ENCODE peak calls at places on chromosomes 5 and 9, in four cellular contexts. Z is K562, K is GM12878, G is HL-60. H is an unnamed sample.

GRCh38 chr5:154384480-154385235 is 61.1 kb upstream of the SAP30L start:
- DNase-seq in K (peak; percentile 99), Z (no peak), G (no peak), H (peak; percentile 61)

GRCh38 chr5:108818613-108819272 is 71.0 kb downstream of the FER start:
- DNase-seq in K (peak; percentile 31), G (no peak), Z (no peak), H (no peak)

GRCh38 chr5:159099049-159099760 is 511 bp downstream of the EBF1 start:
- DNase-seq in Z (peak; percentile 56), G (peak; percentile 22), K (no peak), H (no peak)

GRCh38 chr5:73945505-73945904 is 319.5 kb downstream of the ARHGEF28 start:
- DNase-seq in Z (peak; percentile 42), G (no peak), K (no peak), H (no peak)

GRCh38 chr5:54455413-54456157 is at the start of gene HSPB3:
- DNase-seq in G (no peak), K (no peak), Z (no peak), H (no peak)

GRCh38 chr9:95935861-95936578 is 60.5 kb downstream of the ERCC6L2 start:
- DNase-seq in K (no peak), Z (no peak), G (no peak), H (no peak)

GRCh38 chr5:159214486-159215271 is 5.3 kb upstream of the RNF145 start:
- DNase-seq in G (no peak), Z (no peak), K (no peak), H (no peak)

GRCh38 chr9:106613250-106613737 is 249.7 kb upstream of the ZNF462 start:
- DNase-seq in K (no peak), Z (no peak), G (no peak), H (no peak)

GRCh38 chr9:92728831-92729734 is 35.5 kb downstream of the BICD2 start:
- DNase-seq in K (no peak), Z (peak; percentile 46), G (peak; percentile 86), H (peak; percentile 76)

GRCh38 chr5:122182491-122182921 is 53.2 kb downstream of the ZNF474 start:
- DNase-seq in G (no peak), K (no peak), Z (no peak), H (no peak)

GRCh38 chr9:35733109-35733541 is 659 bp downstream of the CREB3 start:
- DNase-seq in Z (peak; percentile 28), G (peak; percentile 31), K (no peak), H (no peak)

GRCh38 chr9:78319197-78320029 is 22.5 kb downstream of the PSAT1 start:
- DNase-seq in K (no peak), G (no peak), Z (no peak), H (no peak)

GRCh38 chr9:110152704-110153374 is 55.1 kb downstream of the C9orf152 start:
- DNase-seq in K (no peak), G (peak; percentile 71), Z (peak; percentile 28), H (no peak)

DNA sequence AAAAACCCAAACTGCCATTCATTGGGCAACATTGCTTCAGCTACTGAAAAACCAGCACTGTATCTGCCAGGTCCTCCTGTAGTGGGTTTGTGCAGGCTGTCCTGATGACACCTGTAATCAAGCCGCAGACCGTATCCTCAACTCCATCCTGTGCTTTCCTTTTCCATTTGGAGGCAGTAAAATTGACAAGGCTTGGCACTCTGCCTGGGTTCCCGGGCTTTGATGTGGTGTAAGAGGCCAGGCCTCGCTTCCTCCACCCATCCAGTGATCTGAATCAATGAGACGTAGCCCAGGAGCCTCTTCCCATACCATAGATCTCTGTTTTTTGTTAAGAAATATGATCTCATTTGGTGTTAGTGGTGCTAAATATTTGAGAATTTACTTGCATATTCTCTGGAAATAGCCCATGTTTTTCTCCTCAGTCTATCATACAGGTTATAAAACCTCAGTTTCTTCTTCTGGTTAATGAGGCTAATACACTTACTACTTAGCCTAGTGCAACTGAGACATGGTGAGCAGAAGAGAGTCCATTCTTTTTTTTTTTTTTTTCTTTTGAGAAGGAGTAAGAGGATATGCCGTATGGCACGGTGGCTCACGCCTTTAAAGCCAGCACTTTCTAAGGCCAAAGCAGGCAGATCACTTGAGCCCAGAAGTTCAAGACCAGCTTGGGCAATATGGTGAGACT is 34.8 kb downstream of the LSM11 start:
- DNase-seq in G (no peak), K (no peak), Z (no peak), H (no peak)
- TF ChIP-seq SPI1 in G (no peak), K (no peak), Z (no peak), H (no peak)

GRCh38 chr9:133537257-133537656 is 2.8 kb downstream of the ADAMTSL2 start:
- DNase-seq in K (no peak), G (no peak), Z (no peak), H (no peak)
- TF ChIP-seq SPI1 in K (no peak), G (no peak), Z (no peak), H (no peak)

GRCh38 chr5:31698667-31699066 is 59.7 kb downstream of the PDZD2 start:
- DNase-seq in Z (no peak), G (no peak), K (no peak), H (no peak)

GRCh38 chr5:31701642-31702041 is 62.7 kb downstream of the PDZD2 start:
- DNase-seq in Z (no peak), G (no peak), K (no peak), H (no peak)

GRCh38 chr5:31703757-31704156 is 64.8 kb downstream of the PDZD2 start:
- DNase-seq in K (no peak), G (no peak), Z (no peak), H (no peak)

GRCh38 chr5:31706186-31706585 is 67.3 kb downstream of the PDZD2 start:
- DNase-seq in G (no peak), Z (no peak), K (no peak), H (no peak)

DNA sequence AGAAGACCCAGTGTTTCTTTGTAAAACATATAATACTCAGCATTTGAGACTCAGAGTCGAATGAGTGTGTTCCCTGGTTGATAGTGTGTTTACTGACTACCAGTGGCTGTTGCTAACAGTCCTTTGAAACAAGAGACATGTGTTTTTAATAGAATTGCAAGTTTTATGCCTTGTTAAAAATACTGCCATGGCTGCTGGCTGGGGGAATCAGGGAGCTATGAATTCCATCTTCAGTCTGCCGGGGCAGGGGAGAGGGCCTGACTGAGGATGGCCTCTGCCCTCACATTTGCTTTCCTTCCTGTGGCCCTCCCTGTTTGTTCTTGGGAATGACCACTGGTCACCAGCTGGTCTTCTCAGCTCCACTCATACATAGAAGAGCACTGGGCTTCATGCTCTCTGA is 63.8 kb downstream of the PDZD2 start:
- DNase-seq in G (no peak), K (no peak), Z (no peak), H (no peak)
- TF ChIP-seq SPI1 in G (no peak), K (no peak), Z (no peak), H (no peak)

DNA sequence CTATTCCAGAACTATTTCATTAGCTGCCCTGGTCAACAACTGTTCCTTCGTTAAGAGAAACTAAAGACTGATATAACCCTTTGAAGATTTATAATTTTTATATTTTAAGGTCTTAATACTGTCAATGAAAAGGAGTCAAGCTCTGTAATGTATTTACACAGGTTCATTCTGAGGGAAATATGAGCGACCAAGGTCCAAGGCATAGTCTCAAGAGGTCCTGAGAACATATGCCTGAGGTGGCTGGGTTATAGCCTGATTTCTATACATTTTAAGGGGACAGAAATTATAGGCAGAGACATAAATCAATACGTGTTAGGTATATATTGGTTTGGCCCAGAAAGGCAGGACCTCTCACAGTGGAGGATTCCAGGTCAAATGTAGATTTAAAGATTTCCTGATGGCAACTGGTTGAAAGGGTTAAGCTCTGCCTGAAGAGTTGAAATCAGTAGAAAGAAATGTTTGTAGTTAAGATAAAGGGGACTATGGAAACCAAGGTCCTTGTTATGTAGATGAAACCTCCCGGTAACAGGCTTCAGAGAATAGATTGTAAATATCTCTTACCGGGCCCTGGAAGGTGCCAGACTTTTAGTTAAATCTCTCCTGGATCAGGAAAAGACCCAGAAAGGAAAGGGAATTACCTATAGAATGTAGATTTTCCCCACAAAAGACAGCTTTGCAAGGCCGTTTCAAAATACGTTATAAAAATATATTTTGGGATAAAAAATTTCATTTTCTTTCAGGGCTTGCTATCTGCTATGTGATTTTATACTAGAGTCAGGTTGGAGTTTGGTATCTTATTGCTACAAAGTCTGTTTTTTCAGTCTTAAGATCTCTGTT is 107.3 kb upstream of the PRLR start:
- DNase-seq in Z (no peak), G (no peak), K (no peak), H (no peak)
- TF ChIP-seq SPI1 in Z (no peak), G (no peak), K (no peak), H (no peak)

DNA sequence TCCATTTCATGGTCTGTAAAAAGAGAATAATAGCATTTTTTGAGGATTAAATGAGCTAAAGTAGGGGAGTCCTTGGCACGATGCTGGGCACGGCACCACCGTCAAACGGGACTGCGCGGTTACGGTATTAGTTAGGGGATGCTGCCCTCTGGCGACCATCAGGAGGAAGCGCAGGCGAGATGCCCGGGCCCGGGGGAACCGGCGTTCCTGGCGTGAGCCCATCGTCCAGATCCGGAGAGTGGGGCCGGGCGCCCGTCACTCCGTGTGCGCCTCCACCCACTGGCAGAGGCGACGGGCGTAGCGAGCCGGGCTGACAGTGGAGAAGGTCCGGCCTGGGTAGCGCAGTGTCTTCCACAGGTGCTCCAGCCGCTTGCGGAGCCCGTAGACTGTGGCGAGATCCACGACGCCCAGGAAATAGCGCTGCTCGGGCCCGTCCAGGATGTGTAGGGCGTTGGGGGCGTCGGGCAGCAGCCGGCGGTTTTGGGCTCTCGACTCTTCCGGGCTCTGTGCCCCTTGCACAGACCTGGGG is 4.8 kb upstream of the ST6GALNAC4 start:
- DNase-seq in Z (peak; percentile 72), G (peak; percentile 66), K (no peak), H (peak; percentile 83)
- TF ChIP-seq SPI1 in Z (no peak), G (no peak), K (no peak), H (no peak)

DNA sequence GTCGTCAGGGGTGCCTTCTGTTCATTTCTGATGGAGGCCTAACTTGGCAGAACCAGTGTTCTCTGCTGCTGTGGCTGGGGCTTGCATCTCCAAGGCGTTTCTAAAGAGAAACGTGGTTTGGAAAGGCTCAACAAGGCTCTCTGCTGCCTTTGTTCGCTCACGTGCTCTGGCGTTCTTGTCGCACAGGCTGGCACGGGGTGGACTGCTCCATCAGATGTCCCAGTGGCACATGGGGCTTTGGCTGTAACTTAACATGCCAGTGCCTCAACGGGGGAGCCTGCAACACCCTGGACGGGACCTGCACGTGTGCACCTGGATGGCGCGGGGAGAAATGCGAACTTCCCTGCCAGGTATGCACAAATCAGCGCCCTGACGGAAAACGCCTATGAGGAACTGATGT is 97.6 kb upstream of the PRRC1 start:
- DNase-seq in Z (no peak), G (no peak), K (no peak), H (no peak)
- TF ChIP-seq SPI1 in Z (no peak), G (no peak), K (no peak), H (no peak)

GRCh38 chr5:75050415-75050814 is 1.9 kb downstream of the GCNT4 start:
- DNase-seq in Z (peak; percentile 48), K (no peak), G (no peak), H (no peak)
- TF ChIP-seq SPI1 in Z (no peak), K (no peak), G (no peak), H (no peak)

DNA sequence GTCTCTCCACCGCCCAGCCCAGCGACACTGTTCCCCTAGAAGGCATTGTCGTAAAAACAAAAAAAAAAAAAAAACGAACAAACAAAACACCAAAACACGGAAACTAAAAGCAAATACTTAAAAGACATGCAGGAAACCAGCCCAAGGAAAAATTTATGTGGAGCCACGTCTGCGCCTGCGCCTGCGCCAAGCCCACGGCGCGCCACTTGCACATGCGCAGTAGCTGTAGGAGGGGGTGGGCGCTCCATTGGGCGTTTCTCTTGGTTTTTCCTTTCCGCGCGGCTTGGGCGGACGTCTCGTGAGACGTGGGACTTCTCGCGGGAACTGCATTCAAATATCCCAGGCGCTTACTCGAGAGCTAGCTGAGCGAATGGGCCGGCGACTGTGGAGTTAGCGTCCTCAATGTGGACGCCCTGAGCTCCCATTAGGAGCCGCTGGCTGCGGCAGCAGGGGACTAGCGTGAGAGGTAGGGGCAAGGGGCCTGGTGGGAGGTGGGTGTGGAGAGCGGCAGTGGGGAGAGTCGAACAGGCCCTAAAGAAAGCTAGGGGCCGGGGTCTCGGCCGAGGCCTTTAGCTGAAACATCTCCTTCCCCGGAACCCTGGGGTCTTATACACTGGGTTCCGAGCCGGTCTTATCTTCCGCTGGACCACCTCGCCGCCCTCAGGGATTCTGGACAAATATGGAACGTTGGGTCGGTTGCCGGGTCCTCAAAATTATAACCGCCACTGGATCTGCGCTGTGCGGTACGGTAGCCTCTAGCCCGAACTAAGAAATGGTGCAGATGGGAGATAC is at the start of gene SPDL1:
- DNase-seq in Z (peak; percentile 98), G (peak; percentile 96), K (peak; percentile 89), H (peak; percentile 61)
- TF ChIP-seq SPI1 in Z (no peak), G (no peak), K (no peak), H (no peak)

H was measured in GM12891.